ENCODE peak calls at places on chromosomes 4 and X, in seven cellular contexts. A is foreskin keratinocyte, R is kidney, G is epithelial cell of esophagus, E is SK-N-SH, X is AG09319, J is fibroblast of pulmonary artery. M is an unnamed sample.

GRCh38 chrX:119726900-119727555 is 31.4 kb upstream of the SOWAHD start:
- DNase-seq in E (no peak), J (no peak), R (no peak), A (peak; percentile 38), G (peak; percentile 8), X (no peak), M (no peak)

GRCh38 chr4:71772592-71772991 is 11.3 kb downstream of the GC start:
- DNase-seq in X (no peak), J (no peak), R (no peak), A (no peak), E (no peak), G (peak; percentile 20), M (no peak)

GRCh38 chrX:24156177-24156576 is 6.6 kb downstream of the ZFX start:
- DNase-seq in X (no peak), J (no peak), E (no peak), A (no peak), G (no peak), R (no peak), M (no peak)

GRCh38 chrX:20141281-20142220 is at the start of gene EIF1AX:
- DNase-seq in R (peak; percentile 100), E (peak; percentile 93), G (peak; percentile 97), A (peak; percentile 93), X (peak; percentile 97), J (peak; percentile 98), M (peak; percentile 87)

GRCh38 chr4:113499696-113500095 is 261.8 kb downstream of the CAMK2D start:
- DNase-seq in E (no peak), G (peak; percentile 44), J (peak; percentile 75), X (peak; percentile 12), R (no peak), A (peak; percentile 51), M (no peak)

GRCh38 chrX:100435726-100436125 is 25.7 kb upstream of the PCDH19 start:
- DNase-seq in J (no peak), X (no peak), R (no peak), A (no peak), G (no peak), E (no peak), M (no peak)

GRCh38 chrX:149950681-149951080 is 12.4 kb upstream of the EOLA2 start:
- DNase-seq in G (peak; percentile 50), R (no peak), J (peak; percentile 75), E (peak; percentile 18), A (no peak), X (peak; percentile 42), M (no peak)

GRCh38 chr4:94766856-94767255 is 9.1 kb downstream of the BMPR1B start:
- DNase-seq in J (no peak), A (peak; percentile 74), E (no peak), G (peak; percentile 92), X (no peak), R (no peak), M (no peak)

GRCh38 chr4:52001616-52002015 is 18.5 kb downstream of the LRRC66 start:
- DNase-seq in A (peak; percentile 57), X (no peak), J (peak; percentile 10), G (peak; percentile 77), E (no peak), R (no peak), M (no peak)

GRCh38 chr4:77169496-77169895 is 12.5 kb downstream of the CCNG2 start:
- DNase-seq in R (no peak), A (no peak), X (no peak), J (no peak), E (no peak), G (no peak), M (no peak)

GRCh38 chr4:168651374-168651773 is 154.5 kb downstream of the PALLD start:
- DNase-seq in X (no peak), J (no peak), A (no peak), E (no peak), R (no peak), G (no peak), M (no peak)

GRCh38 chr4:47926667-47927258 is 12.4 kb upstream of the NFXL1 start:
- DNase-seq in J (peak; percentile 67), R (peak; percentile 72), E (peak; percentile 17), X (no peak), A (peak; percentile 49), G (peak; percentile 62), M (peak; percentile 71)

GRCh38 chr4:40016007-40016406 is 38.3 kb upstream of the PDS5A start:
- DNase-seq in R (no peak), J (no peak), A (no peak), G (no peak), E (no peak), X (no peak), M (no peak)

GRCh38 chr4:154927126-154927525 is 146.1 kb downstream of the RBM46 start:
- DNase-seq in X (no peak), R (no peak), G (no peak), E (no peak), A (no peak), J (no peak), M (no peak)

GRCh38 chrX:111869639-111870034 is 6.3 kb upstream of the TRPC5OS start:
- DNase-seq in G (peak; percentile 53), R (no peak), A (no peak), X (peak; percentile 12), E (peak; percentile 44), J (peak; percentile 61), M (peak; percentile 37)

GRCh38 chr4:16226816-16227461 is 668 bp upstream of the TAPT1 start:
- DNase-seq in G (peak; percentile 47), A (peak; percentile 33), R (peak; percentile 87), J (no peak), E (peak; percentile 76), X (no peak), M (peak; percentile 51)

GRCh38 chrX:114049063-114049462 is 534.8 kb upstream of the HTR2C start:
- DNase-seq in A (peak; percentile 1), J (no peak), G (peak; percentile 2), R (no peak), E (no peak), X (no peak), M (no peak)

GRCh38 chr4:137819964-137820383 is 287.7 kb upstream of the PCDH18 start:
- DNase-seq in E (peak; percentile 9), G (peak; percentile 84), A (peak; percentile 62), J (peak; percentile 79), X (no peak), R (no peak), M (peak; percentile 33)

GRCh38 chr4:41505161-41505653 is 32.8 kb upstream of the LIMCH1 start:
- DNase-seq in A (no peak), R (no peak), X (no peak), G (peak; percentile 2), J (peak; percentile 20), E (peak; percentile 67), M (no peak)

GRCh38 chr4:151541438-151542071 is 132.6 kb downstream of the FHIP1A start:
- DNase-seq in R (no peak), J (peak; percentile 75), E (peak; percentile 54), X (no peak), A (peak; percentile 97), G (peak; percentile 97), M (no peak)

GRCh38 chrX:72258174-72258573 is 18.9 kb downstream of the RPS4X start:
- DNase-seq in R (no peak), X (peak; percentile 44), A (peak; percentile 39), G (no peak), E (peak; percentile 52), J (peak; percentile 78), M (no peak)

GRCh38 chr4:55186700-55187099 is 61.3 kb upstream of the KDR start:
- DNase-seq in J (no peak), R (no peak), E (no peak), A (no peak), X (no peak), G (no peak), M (no peak)

GRCh38 chr4:55186123-55186522 is 60.7 kb upstream of the KDR start:
- DNase-seq in G (no peak), J (no peak), A (no peak), X (no peak), E (no peak), R (no peak), M (no peak)

GRCh38 chr4:55181606-55182005 is 56.2 kb upstream of the KDR start:
- DNase-seq in J (peak; percentile 70), A (no peak), X (no peak), R (no peak), E (no peak), G (no peak), M (no peak)

GRCh38 chr4:55183926-55184599 is 58.7 kb upstream of the KDR start:
- DNase-seq in E (no peak), X (peak; percentile 37), G (peak; percentile 97), J (peak; percentile 97), R (no peak), A (peak; percentile 97), M (no peak)

GRCh38 chr4:55184600-55185523 is 59.5 kb upstream of the KDR start:
- DNase-seq in R (peak; percentile 76), J (peak; percentile 72), E (no peak), G (peak; percentile 82), X (no peak), A (peak; percentile 34), M (no peak)
- TF ChIP-seq CTCF in R (peak; percentile 27), J (peak; percentile 17), E (peak; percentile 58), G (peak; percentile 40), X (no peak), A (peak; percentile 73), M (peak; percentile 26)

GRCh38 chr4:1099684-1100335 is 13.6 kb downstream of the RNF212 start:
- DNase-seq in X (no peak), J (no peak), R (no peak), E (peak; percentile 2), G (no peak), A (no peak), M (no peak)
- TF ChIP-seq CTCF in X (no peak), J (no peak), R (no peak), E (no peak), G (no peak), A (no peak), M (no peak)

DNA sequence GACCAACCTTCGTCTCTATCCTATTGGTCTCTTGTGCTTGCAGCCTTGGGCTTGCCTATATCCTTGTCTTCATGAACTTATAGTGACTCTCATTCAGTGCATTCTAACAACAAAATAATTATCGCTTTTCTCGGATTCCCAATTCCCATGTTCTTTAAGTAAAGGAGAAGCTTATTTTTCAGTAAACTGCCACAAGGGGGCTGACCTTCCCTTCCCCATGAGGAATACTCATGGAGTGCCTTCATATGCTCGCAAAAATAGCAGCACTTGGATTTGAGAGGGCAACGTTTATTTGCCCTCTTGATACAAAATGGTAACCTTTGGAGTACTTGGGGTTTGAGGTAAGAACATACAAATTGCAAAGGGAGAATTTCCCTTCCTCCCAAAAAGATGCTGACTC is 183.2 kb upstream of the TENT5D start:
- DNase-seq in J (no peak), A (no peak), E (no peak), G (no peak), X (no peak), R (no peak), M (no peak)
- TF ChIP-seq CTCF in J (no peak), A (no peak), E (peak; percentile 30), G (no peak), X (no peak), R (peak; percentile 16), M (no peak)

DNA sequence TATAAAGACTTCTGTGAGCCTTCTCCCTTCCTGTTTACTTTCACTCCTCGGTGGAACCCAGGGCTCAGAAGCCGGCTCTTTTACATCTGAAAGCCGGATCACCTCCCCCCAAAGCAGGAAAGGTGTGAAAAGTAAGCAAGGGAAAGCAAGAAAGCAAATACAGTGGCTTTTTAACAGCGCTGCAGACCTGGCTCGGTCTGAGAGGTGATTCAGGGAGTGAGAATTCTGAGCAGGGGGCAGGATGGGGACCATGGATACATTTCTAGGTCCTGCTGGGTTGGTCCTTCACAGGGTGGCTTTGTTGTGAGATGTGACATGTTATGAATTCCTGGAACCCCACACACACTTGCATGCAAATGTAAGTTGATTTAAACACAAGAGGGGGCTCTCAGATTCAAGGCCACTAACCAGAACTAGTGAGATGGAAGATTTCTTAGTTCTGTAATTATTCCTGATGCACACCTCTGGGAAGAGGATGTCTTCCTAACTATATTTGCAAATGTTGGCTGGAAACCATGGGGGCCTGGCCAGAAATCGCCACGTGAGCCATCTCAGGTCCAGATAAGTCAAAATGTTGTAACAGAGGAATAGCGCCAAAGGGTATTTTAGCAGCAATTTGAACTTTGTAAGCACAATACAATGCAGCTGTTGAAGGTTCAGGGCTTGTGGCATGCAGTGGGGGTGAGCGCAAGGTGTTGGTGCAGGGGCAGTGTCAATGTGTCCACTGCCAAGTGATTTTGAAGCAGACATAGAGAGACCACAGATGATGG is 670.1 kb upstream of the LCORL start:
- DNase-seq in E (no peak), G (no peak), J (no peak), A (no peak), X (no peak), R (no peak), M (peak; percentile 36)
- TF ChIP-seq CTCF in E (no peak), G (no peak), J (no peak), A (peak; percentile 16), X (no peak), R (no peak), M (no peak)